ENCODE peak calls at places on chromosome 17, in eight cellular contexts. D, T, G, S, F, L, E and C are unnamed samples.

GRCh38 chr17:9886141-9886930 is 18.7 kb downstream of the RCVRN start:
- DNase-seq in D (no peak), T (no peak), G (no peak), S (no peak), F (no peak), L (no peak), E (no peak), C (no peak)

GRCh38 chr17:50275279-50275678 is 1.0 kb downstream of the TMEM92 start:
- DNase-seq in D (no peak), T (peak), G (no peak), S (no peak), F (no peak), L (no peak), E (no peak), C (no peak)

GRCh38 chr17:63476857-63477470 is at the start of gene ACE:
- DNase-seq in D (peak), T (peak), G (peak), S (peak), F (no peak), L (peak), E (no peak), C (peak)

GRCh38 chr17:39612935-39613465 is 5.3 kb upstream of the NEUROD2 start:
- DNase-seq in D (no peak), T (no peak), G (no peak), S (no peak), F (no peak), L (no peak), E (no peak), C (no peak)

GRCh38 chr17:2892305-2892971 is 96.2 kb downstream of the RAP1GAP2 start:
- DNase-seq in D (peak), T (no peak), G (peak), S (no peak), F (peak), L (no peak), E (no peak), C (no peak)

GRCh38 chr17:70324031-70324430 is 154.7 kb downstream of the KCNJ2 start:
- DNase-seq in D (no peak), T (no peak), G (no peak), S (no peak), F (no peak), L (no peak), E (no peak), C (no peak)

GRCh38 chr17:61669522-61669921 is 78.5 kb upstream of the NACA2 start:
- DNase-seq in D (no peak), T (no peak), G (no peak), S (no peak), F (no peak), L (no peak), E (no peak), C (no peak)

GRCh38 chr17:30520436-30520835 is 43.2 kb downstream of the GOSR1 start:
- DNase-seq in D (no peak), T (no peak), G (no peak), S (no peak), F (no peak), L (no peak), E (no peak), C (no peak)

GRCh38 chr17:16491131-16491702 is 776 bp downstream of the LRRC75A start:
- DNase-seq in D (no peak), T (no peak), G (no peak), S (no peak), F (no peak), L (no peak), E (no peak), C (peak)

GRCh38 chr17:16491703-16492612 is at the start of gene LRRC75A:
- DNase-seq in D (peak), T (peak), G (no peak), S (peak), F (peak), L (peak), E (no peak), C (peak)

GRCh38 chr17:16495561-16495960 is 3.6 kb upstream of the LRRC75A start:
- DNase-seq in D (no peak), T (no peak), G (no peak), S (no peak), F (no peak), L (no peak), E (no peak), C (no peak)

GRCh38 chr17:16493470-16494048 is 1.6 kb upstream of the LRRC75A start:
- DNase-seq in D (no peak), T (no peak), G (no peak), S (no peak), F (no peak), L (no peak), E (no peak), C (no peak)

DNA sequence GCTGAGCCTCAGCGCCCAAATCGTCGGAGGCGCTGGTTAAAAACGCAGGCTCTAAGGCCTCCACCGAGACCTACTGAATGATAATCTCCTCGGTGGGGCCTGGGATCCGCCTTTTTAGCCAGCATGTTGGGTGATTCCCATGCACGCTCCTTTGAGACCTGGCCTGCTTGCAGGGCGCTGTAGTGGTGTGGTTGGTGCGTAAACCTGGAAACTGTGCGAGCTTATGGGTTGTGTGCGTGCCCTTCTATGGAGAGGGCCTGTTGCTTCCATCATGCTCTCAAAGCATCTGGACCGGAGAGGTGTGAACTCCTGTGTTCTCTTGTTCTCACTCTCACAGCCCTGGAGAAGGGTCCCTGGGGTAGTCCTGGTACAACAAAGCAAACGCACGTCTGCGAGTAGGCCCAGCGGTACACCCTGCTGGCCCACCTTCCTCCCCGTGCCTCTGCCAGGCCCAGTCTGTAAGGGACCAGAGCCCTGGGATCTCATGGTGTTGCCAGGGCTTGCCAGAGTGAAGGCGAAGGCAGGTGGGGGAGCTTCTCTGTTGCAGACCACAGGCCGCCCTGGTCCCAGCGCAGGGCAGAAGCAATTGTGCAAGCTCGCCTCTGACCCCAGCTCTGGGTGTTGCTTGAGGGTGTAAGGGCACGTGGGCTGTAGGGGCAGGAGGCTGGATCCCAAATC is 759 bp upstream of the LRRC75A start:
- DNase-seq in D (no peak), T (no peak), G (no peak), S (no peak), F (no peak), L (no peak), E (no peak), C (no peak)
- H3K27ac ChIP-seq in D (no peak), T (peak), G (peak), S (peak), F (no peak), L (peak), E (no peak), C (no peak)

GRCh38 chr17:15452746-15453145 is 14.7 kb downstream of the CDRT4 start:
- DNase-seq in D (peak), T (no peak), G (no peak), S (no peak), F (no peak), L (no peak), E (no peak), C (no peak)
- H3K27ac ChIP-seq in D (no peak), T (no peak), G (no peak), S (no peak), F (no peak), L (no peak), E (no peak), C (no peak)

DNA sequence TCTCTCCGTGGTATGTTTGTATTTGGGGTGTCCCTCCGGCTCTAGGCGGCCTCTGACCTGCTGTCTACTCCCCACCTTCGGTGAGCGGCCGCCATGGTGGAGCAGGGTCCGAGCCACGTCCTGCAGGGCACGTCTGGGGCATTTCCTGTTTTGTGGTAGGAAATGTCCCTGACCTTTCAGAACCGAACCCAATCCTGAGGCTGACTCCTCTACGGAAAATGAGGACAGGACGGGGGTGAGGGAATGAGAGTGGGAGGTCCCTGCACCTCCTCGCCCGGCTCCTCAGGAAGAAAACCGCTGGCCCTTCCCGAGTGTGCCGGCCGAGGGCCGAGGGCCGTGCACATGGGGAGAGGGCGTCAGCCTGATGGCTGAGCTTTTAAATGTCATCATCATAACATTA is 45.8 kb downstream of the WDR45B start:
- DNase-seq in D (peak), T (peak), G (no peak), S (no peak), F (no peak), L (no peak), E (no peak), C (no peak)
- H3K27ac ChIP-seq in D (no peak), T (no peak), G (no peak), S (no peak), F (no peak), L (no peak), E (no peak), C (no peak)

GRCh38 chr17:78176548-78177025 is 8.2 kb downstream of the SYNGR2 start:
- DNase-seq in D (peak), T (peak), G (peak), S (peak), F (peak), L (peak), E (no peak), C (peak)
- H3K27ac ChIP-seq in D (no peak), T (no peak), G (peak), S (no peak), F (peak), L (no peak), E (no peak), C (no peak)

GRCh38 chr17:76354317-76354729 is 607 bp upstream of the PRPSAP1 start:
- DNase-seq in D (no peak), T (no peak), G (no peak), S (no peak), F (no peak), L (peak), E (no peak), C (no peak)
- H3K27ac ChIP-seq in D (no peak), T (no peak), G (peak), S (no peak), F (peak), L (peak), E (peak), C (peak)

GRCh38 chr17:59410049-59410437 is 78.6 kb downstream of the YPEL2 start:
- DNase-seq in D (no peak), T (no peak), G (no peak), S (no peak), F (no peak), L (no peak), E (no peak), C (no peak)
- H3K27ac ChIP-seq in D (no peak), T (no peak), G (no peak), S (no peak), F (no peak), L (no peak), E (no peak), C (no peak)

DNA sequence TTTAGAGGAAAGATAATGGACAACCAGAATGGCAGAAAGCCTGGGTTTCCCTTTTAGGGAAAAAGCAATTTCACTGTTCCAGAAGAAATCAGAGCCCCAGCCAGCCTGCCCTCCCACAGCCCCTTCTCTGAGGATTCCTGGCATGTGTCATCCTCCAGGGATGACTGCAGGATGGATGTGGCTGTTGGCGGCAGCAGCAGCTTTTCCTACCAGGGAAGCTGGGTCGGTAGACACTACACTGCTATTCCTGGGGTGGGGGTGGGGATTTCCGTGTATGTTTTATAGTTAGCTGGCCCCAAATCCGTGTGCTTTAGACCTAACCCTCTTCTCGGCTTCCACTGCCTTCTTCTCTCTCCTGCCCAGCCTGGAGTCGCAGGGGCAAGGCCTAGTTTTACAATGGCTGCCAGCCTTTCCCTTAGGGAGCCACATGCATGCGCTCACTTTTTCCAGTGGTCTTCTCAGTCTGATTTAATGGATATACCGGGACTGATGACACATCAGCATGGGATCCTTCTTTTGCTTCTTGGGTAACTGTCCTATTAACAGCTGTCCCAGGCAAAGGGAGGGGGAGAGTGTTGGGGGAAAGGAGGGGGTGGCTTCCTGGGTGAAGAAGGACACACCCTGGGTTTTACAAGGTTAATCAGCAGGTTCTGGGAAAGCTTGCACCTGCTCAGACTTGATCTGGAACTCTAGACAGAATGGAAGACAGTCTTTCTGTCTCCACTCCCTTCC is 2.7 kb upstream of the NFE2L1 start:
- DNase-seq in D (no peak), T (no peak), G (no peak), S (no peak), F (peak), L (no peak), E (no peak), C (no peak)
- H3K27ac ChIP-seq in D (no peak), T (no peak), G (peak), S (no peak), F (peak), L (peak), E (no peak), C (no peak)

GRCh38 chr17:58006563-58006923 is 503 bp downstream of the SRSF1 start:
- DNase-seq in D (peak), T (peak), G (peak), S (peak), F (peak), L (peak), E (no peak), C (peak)

GRCh38 chr17:58004060-58004459 is 3.0 kb downstream of the SRSF1 start:
- DNase-seq in D (no peak), T (no peak), G (no peak), S (no peak), F (no peak), L (no peak), E (no peak), C (no peak)

GRCh38 chr17:58006924-58007780 is at the start of gene SRSF1:
- DNase-seq in D (peak), T (peak), G (peak), S (peak), F (peak), L (peak), E (peak), C (peak)

GRCh38 chr17:58005728-58006562 is 1.1 kb downstream of the SRSF1 start:
- DNase-seq in D (no peak), T (no peak), G (no peak), S (no peak), F (no peak), L (no peak), E (no peak), C (no peak)

GRCh38 chr17:58005031-58005727 is 1.9 kb downstream of the SRSF1 start:
- DNase-seq in D (no peak), T (no peak), G (peak), S (no peak), F (no peak), L (no peak), E (no peak), C (no peak)
- H3K27ac ChIP-seq in D (no peak), T (no peak), G (peak), S (no peak), F (no peak), L (peak), E (peak), C (peak)